ENCODE peak calls at places on chromosomes 11 and 22, in seven cellular contexts. K is keratinocyte, Z is DND-41, I is hepatocyte, G is GM23248, C is HCT116, F is MM.1S. S is an unnamed sample.

GRCh38 chr11:69280994-69281393 is 13.0 kb upstream of the MYEOV start:
- DNase-seq in C (peak; percentile 68), Z (no peak), I (peak; percentile 48), K (peak; percentile 90), F (no peak), G (peak; percentile 98), S (no peak)

GRCh38 chr11:45233121-45233803 is 52.9 kb downstream of the SYT13 start:
- DNase-seq in Z (peak; percentile 73), K (no peak), C (peak; percentile 28), F (peak; percentile 34), G (peak; percentile 68), I (peak; percentile 75), S (peak; percentile 78)

GRCh38 chr11:116930177-116930576 is 92.8 kb upstream of the APOA1 start:
- DNase-seq in F (peak; percentile 57), Z (peak; percentile 52), C (no peak), K (no peak), G (peak; percentile 22), I (peak; percentile 10), S (no peak)

GRCh38 chr11:116691779-116692178 is 81.0 kb downstream of the BUD13 start:
- DNase-seq in K (no peak), Z (peak; percentile 57), C (peak; percentile 6), F (peak; percentile 46), G (peak; percentile 52), I (peak; percentile 68), S (peak; percentile 75)

GRCh38 chr22:28855355-28856094 is 27.8 kb upstream of the ZNRF3 start:
- DNase-seq in F (peak; percentile 73), G (peak; percentile 61), I (peak; percentile 74), C (peak; percentile 73), K (peak; percentile 38), Z (peak; percentile 66), S (peak; percentile 74)

GRCh38 chr11:7004482-7004881 is 15.7 kb downstream of the ZNF214 start:
- DNase-seq in K (no peak), G (peak; percentile 97), I (no peak), Z (no peak), F (no peak), C (no peak), S (no peak)

GRCh38 chr22:36465232-36466021 is 16.0 kb downstream of the TXN2 start:
- DNase-seq in I (peak; percentile 67), K (no peak), C (peak; percentile 86), Z (no peak), G (peak; percentile 95), F (no peak), S (no peak)

GRCh38 chr22:43846966-43847365 is 15.3 kb downstream of the SULT4A1 start:
- DNase-seq in K (no peak), I (no peak), C (no peak), Z (no peak), F (no peak), G (no peak), S (no peak)

GRCh38 chr11:123056835-123057491 is 5.0 kb downstream of the HSPA8 start:
- DNase-seq in F (no peak), G (no peak), C (no peak), K (no peak), I (no peak), Z (no peak), S (no peak)

GRCh38 chr11:76787271-76787670 is 4.1 kb downstream of the TSKU start:
- DNase-seq in G (no peak), F (no peak), C (no peak), K (no peak), I (no peak), Z (no peak), S (no peak)

GRCh38 chr11:92211576-92212167 is 12.9 kb upstream of the FAT3 start:
- DNase-seq in K (no peak), Z (peak; percentile 8), G (peak; percentile 59), F (no peak), I (peak; percentile 68), C (no peak), S (peak; percentile 79)

GRCh38 chr11:35158371-35159081 is 19.6 kb downstream of the CD44 start:
- DNase-seq in K (no peak), C (no peak), Z (no peak), I (peak; percentile 63), F (no peak), G (peak; percentile 50), S (no peak)

GRCh38 chr11:24779791-24780190 is 282.9 kb downstream of the LUZP2 start:
- DNase-seq in G (no peak), I (no peak), Z (no peak), F (no peak), C (no peak), K (no peak), S (peak; percentile 29)

GRCh38 chr11:65116370-65117205 is 913 bp downstream of the ZNHIT2 start:
- DNase-seq in C (no peak), F (peak; percentile 65), I (peak; percentile 58), K (no peak), G (peak; percentile 96), Z (peak; percentile 62), S (peak; percentile 52)

GRCh38 chr11:102840018-102840417 is 3.4 kb downstream of the MMP3 start:
- DNase-seq in F (no peak), I (no peak), K (no peak), Z (no peak), G (no peak), C (no peak), S (no peak)

GRCh38 chr11:100739636-100740035 is 52.5 kb downstream of the ARHGAP42 start:
- DNase-seq in F (no peak), K (no peak), I (peak; percentile 55), C (peak; percentile 61), G (no peak), Z (no peak), S (peak; percentile 36)

GRCh38 chr11:4093519-4094347 is 866 bp upstream of the RRM1 start:
- DNase-seq in C (no peak), I (no peak), Z (no peak), K (no peak), G (no peak), F (peak; percentile 10), S (no peak)

GRCh38 chr11:115324569-115325432 is 179.4 kb downstream of the CADM1 start:
- DNase-seq in K (peak; percentile 23), G (peak; percentile 63), F (peak; percentile 87), I (peak; percentile 81), C (no peak), Z (peak; percentile 27), S (peak; percentile 81)

GRCh38 chr22:38454361-38455062 is 487 bp downstream of the KCNJ4 start:
- DNase-seq in I (no peak), F (peak; percentile 46), C (no peak), Z (no peak), K (no peak), G (peak; percentile 17), S (peak; percentile 62)
- TF ChIP-seq EZH2 in I (peak; percentile 80), F (no peak), C (no peak), Z (no peak), K (peak; percentile 100), G (peak; percentile 37), S (peak; percentile 83)

DNA sequence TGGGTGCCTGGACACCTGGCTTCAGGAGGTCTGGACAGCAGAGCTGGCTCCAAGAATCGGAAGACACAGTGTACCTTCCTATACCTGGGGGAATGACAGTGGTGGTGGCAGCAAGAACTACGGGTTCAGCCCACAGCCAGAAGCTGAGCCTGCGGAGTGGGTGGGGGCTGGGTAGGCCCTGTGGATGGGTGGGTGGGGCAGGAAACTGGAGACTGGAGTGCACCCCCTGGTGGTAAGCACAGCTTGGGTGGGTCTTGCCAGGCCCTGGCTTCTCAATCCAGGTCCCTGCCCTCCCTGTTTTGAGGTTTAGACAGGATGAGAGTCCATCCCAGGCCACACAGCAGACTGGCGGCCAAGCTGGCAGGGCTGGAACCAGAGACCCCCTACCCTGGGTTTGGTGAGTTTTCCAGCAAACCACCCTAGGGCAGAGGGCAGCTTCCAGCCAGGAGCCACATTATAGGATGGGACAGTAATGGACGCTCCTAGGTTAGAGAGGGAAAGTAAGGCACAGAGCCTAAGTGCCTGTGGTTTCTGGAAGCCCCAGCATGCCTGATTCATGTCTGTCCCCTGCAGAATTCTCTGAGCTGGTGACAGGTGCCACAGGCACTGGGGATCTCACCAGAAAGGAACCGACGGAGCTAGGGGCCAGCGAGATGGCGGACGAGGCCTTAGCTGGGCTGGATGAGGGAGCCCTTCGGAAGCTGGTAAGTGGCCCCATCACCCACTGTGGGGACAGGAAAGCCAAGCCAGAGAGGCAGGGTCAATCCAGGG is 1.7 kb downstream of the SMTN start:
- DNase-seq in Z (peak; percentile 78), C (peak; percentile 69), G (peak; percentile 87), K (no peak), I (peak; percentile 80), F (no peak), S (peak; percentile 45)
- H3K4me1 ChIP-seq in Z (peaks cover 51% of the 10 kb centered on the region), C (peaks cover 30% of the 10 kb centered on the region), G (peaks cover 34% of the 10 kb centered on the region), K (peaks cover 56% of the 10 kb centered on the region), I (peaks cover 49% of the 10 kb centered on the region), F (peaks cover 27% of the 10 kb centered on the region), S (peaks cover 4% of the 10 kb centered on the region)

GRCh38 chr11:95279921-95280861 is 49.2 kb upstream of the SESN3 start:
- DNase-seq in Z (no peak), F (no peak), C (no peak), K (no peak), I (peak; percentile 30), G (peak; percentile 27), S (no peak)
- TF ChIP-seq EZH2 in Z (no peak), F (no peak), C (no peak), K (no peak), I (no peak), G (no peak), S (no peak)

GRCh38 chr22:24142831-24143230 is 38.5 kb upstream of the SUSD2 start:
- DNase-seq in Z (no peak), F (no peak), K (no peak), C (no peak), G (no peak), I (no peak), S (no peak)

GRCh38 chr22:24145446-24146189 is 35.7 kb upstream of the SUSD2 start:
- DNase-seq in I (no peak), C (no peak), G (no peak), F (no peak), Z (no peak), K (no peak), S (no peak)

GRCh38 chr22:24144471-24145115 is 36.7 kb upstream of the SUSD2 start:
- DNase-seq in C (no peak), Z (no peak), K (no peak), F (no peak), G (no peak), I (no peak), S (no peak)

GRCh38 chr22:24142241-24142640 is 39.0 kb upstream of the SUSD2 start:
- DNase-seq in C (no peak), K (no peak), G (no peak), Z (no peak), F (no peak), I (no peak), S (no peak)

DNA sequence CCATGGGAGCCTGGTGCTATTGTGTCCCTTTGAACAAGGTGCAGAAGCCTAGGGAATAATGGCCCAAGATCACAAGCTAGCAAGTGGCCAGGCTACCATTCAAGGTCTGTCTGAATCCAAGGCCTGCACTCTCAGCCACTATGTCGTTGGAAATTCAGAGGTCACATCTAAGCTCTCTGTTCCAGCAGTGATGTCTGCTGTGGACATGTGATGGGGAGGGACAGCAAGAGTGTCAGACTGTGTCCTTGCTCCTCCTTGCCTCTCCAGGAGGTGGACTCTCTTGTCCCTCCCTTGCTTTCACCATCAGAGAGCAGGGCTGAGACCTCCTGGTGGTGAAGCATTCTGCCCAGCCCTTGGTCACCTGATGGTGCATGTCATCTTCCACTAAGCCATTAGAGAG is 37.2 kb upstream of the SUSD2 start:
- DNase-seq in K (no peak), Z (no peak), C (no peak), I (peak; percentile 36), F (no peak), G (no peak), S (no peak)
- H3K4me1 ChIP-seq in K (peaks cover 11% of the 10 kb centered on the region), Z (no peaks in the 10 kb centered on the region), C (peaks cover 21% of the 10 kb centered on the region), I (peaks cover 52% of the 10 kb centered on the region), F (peaks cover 89% of the 10 kb centered on the region), G (peaks cover 29% of the 10 kb centered on the region), S (no peaks in the 10 kb centered on the region)